ENCODE peak calls at places on chromosome 4, in seven cellular contexts. R, F, E, V, Q, B and M are unnamed samples.

GRCh38 chr4:169272265-169272886 is 1.6 kb upstream of the SH3RF1 start:
- DNase-seq in B (no peak), R (no peak), E (no peak), F (no peak), V (no peak), Q (peak; percentile 63), M (no peak)

GRCh38 chr4:37383579-37384229 is 139.2 kb downstream of the NWD2 start:
- DNase-seq in F (no peak), E (peak; percentile 69), R (no peak), Q (peak; percentile 30), B (no peak), V (peak; percentile 52), M (no peak)

GRCh38 chr4:48905363-48906015 is 1.1 kb downstream of the OCIAD2 start:
- DNase-seq in V (no peak), B (no peak), Q (peak; percentile 73), F (no peak), R (no peak), E (no peak), M (no peak)

GRCh38 chr4:159768011-159768410 is 665.1 kb downstream of the RAPGEF2 start:
- DNase-seq in V (no peak), F (no peak), B (no peak), E (no peak), Q (no peak), R (no peak), M (no peak)

GRCh38 chr4:2742823-2743517 is 13.2 kb downstream of the TNIP2 start:
- DNase-seq in R (no peak), E (no peak), Q (no peak), F (no peak), V (no peak), B (peak; percentile 48), M (no peak)

GRCh38 chr4:63563288-63564014 is 845.8 kb downstream of the TECRL start:
- DNase-seq in F (no peak), V (no peak), R (no peak), B (no peak), Q (no peak), E (peak; percentile 68), M (no peak)

GRCh38 chr4:970046-970745 is 3.2 kb downstream of the DGKQ start:
- DNase-seq in F (no peak), Q (no peak), V (no peak), E (peak; percentile 80), R (no peak), B (no peak), M (no peak)

GRCh38 chr4:40314951-40315350 is 20.2 kb upstream of the CHRNA9 start:
- DNase-seq in Q (peak; percentile 71), V (no peak), E (no peak), B (no peak), F (no peak), R (no peak), M (no peak)

GRCh38 chr4:128159967-128160366 is 98.9 kb downstream of the LARP1B start:
- DNase-seq in R (no peak), V (no peak), B (no peak), Q (peak; percentile 55), F (no peak), E (no peak), M (no peak)

GRCh38 chr4:18397681-18398080 is 376.1 kb upstream of the LCORL start:
- DNase-seq in F (no peak), V (no peak), B (no peak), Q (no peak), E (no peak), R (no peak), M (no peak)

GRCh38 chr4:187668683-187669082 is 326.9 kb upstream of the ZFP42 start:
- DNase-seq in Q (peak; percentile 53), F (no peak), V (no peak), E (no peak), R (no peak), B (no peak), M (no peak)

GRCh38 chr4:16659120-16659519 is 239.3 kb downstream of the LDB2 start:
- DNase-seq in V (no peak), F (no peak), E (no peak), R (no peak), B (no peak), Q (peak; percentile 38), M (no peak)

GRCh38 chr4:129532573-129532972 is 436.6 kb downstream of the C4orf33 start:
- DNase-seq in Q (no peak), B (no peak), V (no peak), R (no peak), E (no peak), F (no peak), M (no peak)

GRCh38 chr4:48420172-48420571 is 63.0 kb upstream of the SLC10A4 start:
- DNase-seq in R (no peak), V (no peak), E (no peak), Q (no peak), B (no peak), F (no peak), M (no peak)

GRCh38 chr4:120753854-120754253 is 168.7 kb downstream of the PRDM5 start:
- DNase-seq in F (no peak), E (no peak), Q (no peak), R (no peak), B (no peak), V (no peak), M (no peak)

GRCh38 chr4:8779371-8779988 is 92.2 kb downstream of the HMX1 start:
- DNase-seq in E (no peak), Q (no peak), F (no peak), B (no peak), V (no peak), R (no peak), M (no peak)

GRCh38 chr4:93203708-93204107 is 624.8 kb upstream of the ATOH1 start:
- DNase-seq in Q (peak; percentile 39), B (no peak), V (no peak), E (peak; percentile 59), R (no peak), F (no peak), M (no peak)

GRCh38 chr4:108738307-108738706 is 24.5 kb downstream of the ETNPPL start:
- DNase-seq in R (no peak), B (no peak), Q (peak; percentile 61), F (no peak), E (no peak), V (no peak), M (no peak)

GRCh38 chr4:1401409-1402020 is 4.7 kb downstream of the NKX1-1 start:
- DNase-seq in F (no peak), Q (no peak), V (no peak), R (peak; percentile 12), E (peak; percentile 44), B (peak; percentile 50), M (no peak)

GRCh38 chr4:184845367-184846011 is 19.7 kb upstream of the ACSL1 start:
- DNase-seq in R (no peak), V (no peak), B (no peak), Q (peak; percentile 51), E (no peak), F (no peak), M (no peak)

GRCh38 chr4:123943976-123944375 is 547.4 kb downstream of the SPRY1 start:
- DNase-seq in B (no peak), F (no peak), V (no peak), R (no peak), Q (no peak), E (no peak), M (no peak)

DNA sequence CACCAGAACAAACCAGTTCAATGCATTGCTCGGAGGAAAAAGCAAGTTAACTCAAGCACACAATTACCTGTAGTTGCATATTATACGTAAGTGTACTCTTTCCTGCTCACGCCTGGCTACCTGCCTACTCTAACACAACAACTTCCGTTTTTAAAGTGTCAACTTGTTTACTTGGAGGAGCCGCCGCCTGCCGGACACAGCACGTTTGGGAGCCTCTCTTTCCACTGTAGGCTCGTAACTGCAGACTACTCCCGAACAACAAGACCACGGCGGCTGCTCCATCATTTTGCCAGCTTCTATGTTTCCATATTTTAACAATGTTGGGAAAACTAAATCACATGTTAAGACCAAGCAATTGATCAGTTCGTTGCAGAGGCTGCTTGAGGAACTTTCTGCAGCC is 882 bp downstream of the MTNR1A start:
- DNase-seq in Q (peak; percentile 17), B (no peak), E (peak; percentile 85), F (no peak), V (peak; percentile 34), R (no peak), M (peak; percentile 68)
- TF ChIP-seq CTCF in Q (no peak), B (no peak), E (peak; percentile 73), F (no peak), V (no peak), R (no peak), M (no peak)

GRCh38 chr4:152686452-152687013 is 6.7 kb upstream of the TMEM154 start:
- DNase-seq in R (no peak), E (peak; percentile 40), B (no peak), Q (no peak), V (no peak), F (no peak), M (no peak)

GRCh38 chr4:152684587-152684986 is 4.8 kb upstream of the TMEM154 start:
- DNase-seq in B (no peak), Q (no peak), F (no peak), E (no peak), V (no peak), R (no peak), M (no peak)

GRCh38 chr4:152682143-152682542 is 2.3 kb upstream of the TMEM154 start:
- DNase-seq in Q (no peak), V (no peak), R (no peak), F (no peak), B (no peak), E (no peak), M (no peak)

GRCh38 chr4:152680988-152681731 is 1.4 kb upstream of the TMEM154 start:
- DNase-seq in F (no peak), Q (peak; percentile 93), R (no peak), E (peak; percentile 64), V (no peak), B (no peak), M (no peak)

DNA sequence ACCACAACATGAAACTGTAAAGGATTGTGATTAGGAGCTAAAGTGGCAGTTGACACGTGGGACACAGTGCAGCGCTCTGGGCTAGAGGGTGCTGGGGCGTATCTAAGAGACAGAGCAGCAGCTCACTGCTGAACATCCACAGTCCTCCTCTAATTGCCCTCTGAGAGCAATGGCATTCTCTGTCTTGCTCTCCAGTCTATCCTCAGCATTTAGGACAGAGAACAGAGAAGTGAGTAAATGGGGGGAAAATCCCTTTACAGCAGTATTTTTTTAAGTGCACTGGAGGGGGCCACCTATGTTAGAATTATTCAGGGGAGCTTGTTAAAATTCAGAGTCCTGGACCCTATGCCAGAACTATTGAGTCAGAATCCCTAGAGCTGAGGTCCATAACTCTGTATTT is 4.2 kb upstream of the TMEM154 start:
- DNase-seq in B (no peak), E (no peak), F (no peak), Q (no peak), R (peak; percentile 36), V (no peak), M (no peak)
- TF ChIP-seq CTCF in B (no peak), E (no peak), F (no peak), Q (no peak), R (no peak), V (no peak), M (no peak)

GRCh38 chr4:24772952-24773351 is 22.4 kb upstream of the SOD3 start:
- DNase-seq in E (no peak), F (no peak), V (no peak), R (no peak), Q (no peak), B (no peak), M (peak; percentile 11)
- TF ChIP-seq CTCF in E (no peak), F (no peak), V (no peak), R (no peak), Q (no peak), B (no peak), M (no peak)

DNA sequence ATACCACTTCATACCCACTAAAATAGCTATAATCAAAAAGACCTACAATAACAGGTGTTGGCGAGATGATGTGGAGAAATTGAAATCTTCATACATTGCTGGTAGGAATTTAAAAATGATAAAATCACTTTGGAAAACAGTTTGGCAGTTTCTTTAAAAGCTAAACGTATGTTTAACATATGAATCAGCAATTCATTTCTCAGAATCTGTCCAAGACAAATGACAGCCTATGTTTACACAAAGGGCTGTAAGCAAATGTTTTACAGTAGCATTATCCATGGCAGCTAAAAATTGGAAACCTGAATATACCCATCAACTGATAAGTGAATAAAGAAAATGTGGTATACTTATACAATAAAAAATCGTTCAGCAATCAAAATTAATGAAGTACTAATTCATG is 33.0 kb upstream of the ABCG2 start:
- DNase-seq in B (no peak), V (no peak), Q (no peak), F (no peak), R (no peak), E (no peak), M (no peak)
- TF ChIP-seq CTCF in B (no peak), V (no peak), Q (no peak), F (no peak), R (no peak), E (no peak), M (no peak)